ENCODE peak calls at places on chromosomes 6 and 20, in seven cellular contexts. A, H, S, D, K, I and Y are unnamed samples.

GRCh38 chr6:36625161-36625919 is 31.2 kb downstream of the SRSF3 start:
- DNase-seq in S (no peak), A (no peak), K (no peak), H (no peak), I (peak), D (peak), Y (peak)

GRCh38 chr20:62698231-62698630 is 10.4 kb upstream of the NTSR1 start:
- DNase-seq in D (no peak), I (no peak), K (no peak), S (no peak), A (no peak), H (no peak), Y (no peak)

GRCh38 chr6:138550346-138550767 is 51.1 kb upstream of the NHSL1 start:
- DNase-seq in A (no peak), I (no peak), H (no peak), S (no peak), K (no peak), D (no peak), Y (no peak)

GRCh38 chr20:63703976-63704748 is 3.6 kb downstream of the ARFRP1 start:
- DNase-seq in A (no peak), H (no peak), I (no peak), D (no peak), S (no peak), K (no peak), Y (no peak)

GRCh38 chr20:1165941-1166340 is 18.8 kb downstream of the TMEM74B start:
- DNase-seq in I (no peak), A (no peak), D (no peak), S (no peak), K (no peak), H (no peak), Y (no peak)

GRCh38 chr20:10666221-10667076 is 7.3 kb downstream of the JAG1 start:
- DNase-seq in S (no peak), A (no peak), D (peak), K (no peak), I (no peak), H (no peak), Y (no peak)

GRCh38 chr6:33983109-33983475 is 162.8 kb downstream of the GRM4 start:
- DNase-seq in A (no peak), S (no peak), H (no peak), D (peak), I (no peak), K (no peak), Y (no peak)

GRCh38 chr6:141848029-141848890 is 284.5 kb upstream of the GJE1 start:
- DNase-seq in S (no peak), A (no peak), D (no peak), K (no peak), H (peak), I (no peak), Y (no peak)

GRCh38 chr20:61938839-61939690 is 126.6 kb downstream of the TAF4 start:
- DNase-seq in K (no peak), A (peak), I (no peak), H (no peak), S (no peak), D (no peak), Y (no peak)

GRCh38 chr20:2468581-2469407 is 1.8 kb downstream of the SNRPB start:
- DNase-seq in A (no peak), S (no peak), D (no peak), K (no peak), H (no peak), I (no peak), Y (no peak)

GRCh38 chr6:100271202-100271601 is 193.5 kb downstream of the SIM1 start:
- DNase-seq in H (no peak), A (no peak), K (no peak), D (no peak), I (no peak), S (no peak), Y (no peak)

GRCh38 chr6:43680583-43681120 is 6.9 kb downstream of the MRPS18A start:
- DNase-seq in I (no peak), S (no peak), K (no peak), A (no peak), H (no peak), D (no peak), Y (no peak)

GRCh38 chr20:56422131-56422823 is 10.2 kb downstream of the CASS4 start:
- DNase-seq in A (no peak), I (no peak), H (no peak), D (no peak), S (no peak), K (no peak), Y (no peak)

GRCh38 chr6:48111575-48111974 is 578 bp upstream of the PTCHD4 start:
- DNase-seq in S (no peak), D (no peak), K (no peak), I (no peak), A (no peak), H (no peak), Y (no peak)

GRCh38 chr6:127932708-127933107 is 31.9 kb upstream of the THEMIS start:
- DNase-seq in H (no peak), K (no peak), A (no peak), S (no peak), I (no peak), D (no peak), Y (no peak)

GRCh38 chr20:6767536-6768227 is at the start of gene BMP2:
- DNase-seq in H (no peak), D (no peak), A (peak), S (no peak), I (peak), K (no peak), Y (peak)

GRCh38 chr6:17505767-17506280 is 94.3 kb upstream of the FAM8A1 start:
- DNase-seq in A (no peak), I (no peak), K (no peak), D (no peak), H (no peak), S (no peak), Y (no peak)

GRCh38 chr6:70538364-70538763 is 28.4 kb upstream of the SDHAF4 start:
- DNase-seq in I (no peak), S (no peak), K (no peak), H (no peak), A (no peak), D (no peak), Y (no peak)

GRCh38 chr20:61874421-61875068 is 191.1 kb downstream of the TAF4 start:
- DNase-seq in K (no peak), S (no peak), D (peak), I (peak), A (peak), H (no peak), Y (no peak)